ENCODE peak calls at places on chromosomes 2 and 18, in six cellular contexts. One of them, this sample, is unnamed.

GRCh38 chr2:9950521-9951271 is 797 bp upstream of the GRHL1 start:
- DNase-seq in tibial artery: no peak
- DNase-seq in adrenal gland: peak
- DNase-seq in Panc1: no peak
- DNase-seq in tibial nerve: no peak
- DNase-seq in dorsolateral prefrontal cortex: no peak
- DNase-seq in this sample: peak

GRCh38 chr2:45344071-45344470 is 267.0 kb downstream of the SRBD1 start:
- DNase-seq in tibial artery: no peak
- DNase-seq in dorsolateral prefrontal cortex: no peak
- DNase-seq in adrenal gland: no peak
- DNase-seq in tibial nerve: no peak
- DNase-seq in Panc1: no peak
- DNase-seq in this sample: peak

GRCh38 chr2:237627463-237628321 is at the start of gene LRRFIP1:
- DNase-seq in adrenal gland: peak
- DNase-seq in tibial artery: no peak
- DNase-seq in tibial nerve: no peak
- DNase-seq in Panc1: no peak
- DNase-seq in dorsolateral prefrontal cortex: no peak
- DNase-seq in this sample: peak

GRCh38 chr2:238133499-238134392 is 4.7 kb upstream of the KLHL30 start:
- DNase-seq in tibial nerve: no peak
- DNase-seq in tibial artery: no peak
- DNase-seq in dorsolateral prefrontal cortex: no peak
- DNase-seq in Panc1: no peak
- DNase-seq in adrenal gland: no peak
- DNase-seq in this sample: no peak

GRCh38 chr18:27004056-27004829 is 138.7 kb upstream of the AQP4 start:
- DNase-seq in tibial nerve: no peak
- DNase-seq in tibial artery: no peak
- DNase-seq in adrenal gland: no peak
- DNase-seq in dorsolateral prefrontal cortex: no peak
- DNase-seq in Panc1: no peak
- DNase-seq in this sample: no peak

GRCh38 chr2:174072069-174072468 is 106.9 kb upstream of the SP3 start:
- DNase-seq in adrenal gland: no peak
- DNase-seq in tibial nerve: no peak
- DNase-seq in tibial artery: no peak
- DNase-seq in Panc1: no peak
- DNase-seq in dorsolateral prefrontal cortex: no peak
- DNase-seq in this sample: peak

GRCh38 chr2:1731512-1731962 is 12.8 kb downstream of the PXDN start:
- DNase-seq in dorsolateral prefrontal cortex: peak
- DNase-seq in adrenal gland: no peak
- DNase-seq in tibial nerve: no peak
- DNase-seq in Panc1: no peak
- DNase-seq in tibial artery: peak
- DNase-seq in this sample: no peak

GRCh38 chr2:240397542-240397916 is 37.9 kb upstream of the GPC1 start:
- DNase-seq in Panc1: no peak
- DNase-seq in adrenal gland: no peak
- DNase-seq in tibial artery: peak
- DNase-seq in tibial nerve: no peak
- DNase-seq in dorsolateral prefrontal cortex: peak
- DNase-seq in this sample: no peak

GRCh38 chr2:36433311-36434217 is 78.0 kb downstream of the CRIM1 start:
- DNase-seq in adrenal gland: no peak
- DNase-seq in Panc1: no peak
- DNase-seq in dorsolateral prefrontal cortex: peak
- DNase-seq in tibial artery: peak
- DNase-seq in tibial nerve: peak
- DNase-seq in this sample: no peak

GRCh38 chr2:48727560-48727959 is 28.0 kb downstream of the LHCGR start:
- DNase-seq in tibial nerve: no peak
- DNase-seq in tibial artery: no peak
- DNase-seq in adrenal gland: no peak
- DNase-seq in dorsolateral prefrontal cortex: no peak
- DNase-seq in Panc1: no peak
- DNase-seq in this sample: no peak

GRCh38 chr2:231648579-231649174 is 56.0 kb downstream of the TEX44 start:
- DNase-seq in tibial artery: peak
- DNase-seq in Panc1: peak
- DNase-seq in tibial nerve: no peak
- DNase-seq in dorsolateral prefrontal cortex: peak
- DNase-seq in adrenal gland: peak
- DNase-seq in this sample: peak

GRCh38 chr2:206981739-206982336 is 42.5 kb downstream of the CPO start:
- DNase-seq in dorsolateral prefrontal cortex: peak
- DNase-seq in tibial artery: peak
- DNase-seq in Panc1: peak
- DNase-seq in tibial nerve: peak
- DNase-seq in adrenal gland: peak
- DNase-seq in this sample: no peak

DNA sequence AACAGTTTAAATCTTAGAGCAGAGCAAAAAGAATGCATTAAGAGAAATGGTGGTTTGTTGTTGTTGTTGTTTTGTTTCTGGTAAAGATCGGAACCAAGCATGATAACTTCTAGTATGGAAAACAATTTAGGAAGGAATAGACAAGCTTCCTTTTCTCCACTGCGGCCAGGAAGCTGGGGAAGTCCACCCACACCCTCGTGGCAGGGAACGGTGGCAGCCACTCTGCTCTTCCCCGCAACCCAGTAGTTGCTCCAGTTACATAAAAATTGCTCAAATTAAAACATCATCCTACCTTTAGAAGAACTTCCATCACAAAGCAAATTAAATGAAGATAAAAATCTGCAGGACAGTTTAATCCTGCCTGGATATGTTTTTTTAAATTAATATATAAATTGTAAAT is 113.0 kb downstream of the RBMS1 start:
- DNase-seq in adrenal gland: no peak
- DNase-seq in Panc1: no peak
- DNase-seq in dorsolateral prefrontal cortex: no peak
- DNase-seq in tibial nerve: no peak
- DNase-seq in tibial artery: no peak
- DNase-seq in this sample: no peak
- H3K4me3 ChIP-seq in adrenal gland: no peak
- H3K4me3 ChIP-seq in Panc1: no peak
- H3K4me3 ChIP-seq in dorsolateral prefrontal cortex: peak
- H3K4me3 ChIP-seq in tibial nerve: no peak
- H3K4me3 ChIP-seq in tibial artery: peak
- H3K4me3 ChIP-seq in this sample: no peak

GRCh38 chr2:69081001-69081400 is 68.0 kb downstream of the ANTXR1 start:
- DNase-seq in dorsolateral prefrontal cortex: no peak
- DNase-seq in Panc1: no peak
- DNase-seq in adrenal gland: no peak
- DNase-seq in tibial nerve: no peak
- DNase-seq in tibial artery: no peak
- DNase-seq in this sample: no peak

GRCh38 chr2:69084492-69084891 is 71.5 kb downstream of the ANTXR1 start:
- DNase-seq in Panc1: no peak
- DNase-seq in tibial artery: no peak
- DNase-seq in tibial nerve: no peak
- DNase-seq in adrenal gland: no peak
- DNase-seq in dorsolateral prefrontal cortex: no peak
- DNase-seq in this sample: no peak

GRCh38 chr2:69083126-69083733 is 70.3 kb downstream of the ANTXR1 start:
- DNase-seq in Panc1: peak
- DNase-seq in tibial nerve: no peak
- DNase-seq in adrenal gland: peak
- DNase-seq in tibial artery: no peak
- DNase-seq in dorsolateral prefrontal cortex: no peak
- DNase-seq in this sample: no peak

GRCh38 chr2:69082430-69082997 is 69.5 kb downstream of the ANTXR1 start:
- DNase-seq in tibial nerve: peak
- DNase-seq in Panc1: peak
- DNase-seq in tibial artery: peak
- DNase-seq in dorsolateral prefrontal cortex: no peak
- DNase-seq in adrenal gland: peak
- DNase-seq in this sample: no peak

DNA sequence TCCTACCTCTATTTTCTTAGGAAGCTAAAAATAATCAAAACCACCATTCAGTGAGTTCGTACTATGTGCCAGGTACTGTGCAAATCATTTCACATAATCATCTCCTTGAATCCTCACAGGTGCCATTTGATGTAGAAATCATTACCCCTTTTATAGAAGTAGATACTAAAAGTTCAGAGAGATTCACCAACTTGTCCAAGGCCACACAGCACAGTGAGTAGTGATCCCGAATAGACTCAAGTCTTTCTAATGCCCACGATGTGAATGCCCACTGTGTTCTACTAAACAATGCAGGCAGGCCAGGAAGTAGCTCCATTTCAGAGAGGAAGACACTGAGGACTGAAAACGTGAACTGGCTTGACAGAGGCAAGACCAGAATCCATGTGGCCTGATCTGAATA is 68.8 kb downstream of the ANTXR1 start:
- DNase-seq in tibial nerve: no peak
- DNase-seq in adrenal gland: no peak
- DNase-seq in Panc1: no peak
- DNase-seq in tibial artery: no peak
- DNase-seq in dorsolateral prefrontal cortex: no peak
- DNase-seq in this sample: no peak
- H3K4me3 ChIP-seq in tibial nerve: no peak
- H3K4me3 ChIP-seq in adrenal gland: no peak
- H3K4me3 ChIP-seq in Panc1: no peak
- H3K4me3 ChIP-seq in tibial artery: no peak
- H3K4me3 ChIP-seq in dorsolateral prefrontal cortex: no peak
- H3K4me3 ChIP-seq in this sample: no peak

DNA sequence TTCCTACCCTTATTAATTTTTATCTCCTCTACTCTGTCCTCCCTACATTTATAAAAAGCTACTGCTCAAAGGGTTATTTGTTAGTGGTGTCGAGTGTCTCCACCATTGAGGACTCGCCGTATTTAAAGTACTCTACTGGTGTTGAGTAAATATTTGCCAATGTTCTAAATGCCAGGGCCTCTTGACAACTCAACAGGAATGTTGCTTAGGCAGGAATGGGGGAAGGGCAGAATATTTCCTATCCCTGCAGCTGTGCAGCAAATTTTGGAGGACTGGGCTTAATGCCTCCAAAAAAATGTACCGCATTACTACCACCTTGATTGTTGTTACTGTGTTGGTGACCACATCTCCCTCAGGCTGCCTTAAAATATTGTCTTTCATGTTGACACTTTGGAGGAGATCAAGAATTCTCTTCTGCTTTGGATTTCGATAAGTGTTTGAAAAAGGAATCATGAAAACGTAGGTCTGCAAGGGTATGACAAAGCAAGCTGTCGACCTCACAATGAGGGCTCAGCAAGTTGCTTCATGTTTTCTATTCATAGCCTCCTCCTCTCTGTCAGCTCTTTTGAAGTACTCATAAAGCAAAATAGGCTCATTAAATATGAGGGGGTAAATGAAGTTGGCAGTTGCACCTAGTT is 84.3 kb downstream of the EFEMP1 start:
- DNase-seq in adrenal gland: no peak
- DNase-seq in Panc1: peak
- DNase-seq in tibial artery: no peak
- DNase-seq in tibial nerve: no peak
- DNase-seq in dorsolateral prefrontal cortex: no peak
- DNase-seq in this sample: peak
- H3K4me3 ChIP-seq in adrenal gland: no peak
- H3K4me3 ChIP-seq in Panc1: no peak
- H3K4me3 ChIP-seq in tibial artery: no peak
- H3K4me3 ChIP-seq in tibial nerve: no peak
- H3K4me3 ChIP-seq in dorsolateral prefrontal cortex: no peak
- H3K4me3 ChIP-seq in this sample: no peak

GRCh38 chr2:27442282-27442980 is at the start of gene KRTCAP3:
- DNase-seq in adrenal gland: peak
- DNase-seq in tibial artery: no peak
- DNase-seq in dorsolateral prefrontal cortex: no peak
- DNase-seq in Panc1: no peak
- DNase-seq in tibial nerve: no peak
- DNase-seq in this sample: peak
- H3K4me3 ChIP-seq in adrenal gland: peak
- H3K4me3 ChIP-seq in tibial artery: peak
- H3K4me3 ChIP-seq in dorsolateral prefrontal cortex: no peak
- H3K4me3 ChIP-seq in Panc1: no peak
- H3K4me3 ChIP-seq in tibial nerve: no peak
- H3K4me3 ChIP-seq in this sample: peak

GRCh38 chr2:176095421-176095820 is 2.9 kb downstream of the HOXD13 start:
- DNase-seq in dorsolateral prefrontal cortex: no peak
- DNase-seq in Panc1: no peak
- DNase-seq in tibial nerve: no peak
- DNase-seq in adrenal gland: no peak
- DNase-seq in tibial artery: no peak
- DNase-seq in this sample: no peak
- H3K4me3 ChIP-seq in dorsolateral prefrontal cortex: no peak
- H3K4me3 ChIP-seq in Panc1: no peak
- H3K4me3 ChIP-seq in tibial nerve: no peak
- H3K4me3 ChIP-seq in adrenal gland: no peak
- H3K4me3 ChIP-seq in tibial artery: no peak
- H3K4me3 ChIP-seq in this sample: no peak

GRCh38 chr2:225038076-225038571 is 4.1 kb downstream of the DOCK10 start:
- DNase-seq in tibial artery: no peak
- DNase-seq in Panc1: no peak
- DNase-seq in dorsolateral prefrontal cortex: no peak
- DNase-seq in adrenal gland: no peak
- DNase-seq in tibial nerve: no peak
- DNase-seq in this sample: no peak
- H3K4me3 ChIP-seq in tibial artery: no peak
- H3K4me3 ChIP-seq in Panc1: no peak
- H3K4me3 ChIP-seq in dorsolateral prefrontal cortex: no peak
- H3K4me3 ChIP-seq in adrenal gland: no peak
- H3K4me3 ChIP-seq in tibial nerve: no peak
- H3K4me3 ChIP-seq in this sample: no peak